ENCODE peak calls at places on chromosomes 6 and 20, in five cellular contexts. One of them, this sample, is unnamed.

GRCh38 chr6:149045404-149045803 is 272.1 kb upstream of the TAB2 start:
- DNase-seq in AG09319: no peak
- DNase-seq in thoracic aorta: no peak
- DNase-seq in activated CD4-positive, alpha-beta memory T cell treated with anti-CD3 and anti-CD28 coated beads, Interleukin-2, amount 10 ng/mL, durations not matched to agents 7 days and 5 days: peak
- DNase-seq in T-cell: no peak
- DNase-seq in this sample: peak

GRCh38 chr20:37524859-37525708 is 2.6 kb downstream of the BLCAP start:
- DNase-seq in activated CD4-positive, alpha-beta memory T cell treated with anti-CD3 and anti-CD28 coated beads, Interleukin-2, amount 10 ng/mL, durations not matched to agents 7 days and 5 days: peak
- DNase-seq in thoracic aorta: no peak
- DNase-seq in T-cell: no peak
- DNase-seq in AG09319: no peak
- DNase-seq in this sample: no peak

GRCh38 chr6:44920952-44921491 is 407.1 kb upstream of the RUNX2 start:
- DNase-seq in thoracic aorta: no peak
- DNase-seq in AG09319: no peak
- DNase-seq in activated CD4-positive, alpha-beta memory T cell treated with anti-CD3 and anti-CD28 coated beads, Interleukin-2, amount 10 ng/mL, durations not matched to agents 7 days and 5 days: no peak
- DNase-seq in T-cell: no peak
- DNase-seq in this sample: no peak

GRCh38 chr6:4103929-4104328 is 25.0 kb upstream of the FAM217A start:
- DNase-seq in thoracic aorta: no peak
- DNase-seq in activated CD4-positive, alpha-beta memory T cell treated with anti-CD3 and anti-CD28 coated beads, Interleukin-2, amount 10 ng/mL, durations not matched to agents 7 days and 5 days: no peak
- DNase-seq in AG09319: no peak
- DNase-seq in T-cell: no peak
- DNase-seq in this sample: no peak

GRCh38 chr20:22371843-22372242 is 212.5 kb downstream of the FOXA2 start:
- DNase-seq in thoracic aorta: no peak
- DNase-seq in AG09319: no peak
- DNase-seq in T-cell: no peak
- DNase-seq in activated CD4-positive, alpha-beta memory T cell treated with anti-CD3 and anti-CD28 coated beads, Interleukin-2, amount 10 ng/mL, durations not matched to agents 7 days and 5 days: no peak
- DNase-seq in this sample: peak

GRCh38 chr6:7974932-7975763 is 64.6 kb upstream of the TXNDC5 start:
- DNase-seq in T-cell: no peak
- DNase-seq in thoracic aorta: peak
- DNase-seq in activated CD4-positive, alpha-beta memory T cell treated with anti-CD3 and anti-CD28 coated beads, Interleukin-2, amount 10 ng/mL, durations not matched to agents 7 days and 5 days: no peak
- DNase-seq in AG09319: no peak
- DNase-seq in this sample: no peak

GRCh38 chr6:33543116-33543515 is 37.0 kb downstream of the BAK1 start:
- DNase-seq in activated CD4-positive, alpha-beta memory T cell treated with anti-CD3 and anti-CD28 coated beads, Interleukin-2, amount 10 ng/mL, durations not matched to agents 7 days and 5 days: no peak
- DNase-seq in thoracic aorta: no peak
- DNase-seq in AG09319: no peak
- DNase-seq in T-cell: no peak
- DNase-seq in this sample: no peak

GRCh38 chr6:99746261-99746895 is 139.7 kb downstream of the PRDM13 start:
- DNase-seq in T-cell: peak
- DNase-seq in activated CD4-positive, alpha-beta memory T cell treated with anti-CD3 and anti-CD28 coated beads, Interleukin-2, amount 10 ng/mL, durations not matched to agents 7 days and 5 days: peak
- DNase-seq in thoracic aorta: no peak
- DNase-seq in AG09319: peak
- DNase-seq in this sample: peak

GRCh38 chr6:108541843-108542795 is 18.6 kb upstream of the FOXO3 start:
- DNase-seq in AG09319: peak
- DNase-seq in activated CD4-positive, alpha-beta memory T cell treated with anti-CD3 and anti-CD28 coated beads, Interleukin-2, amount 10 ng/mL, durations not matched to agents 7 days and 5 days: peak
- DNase-seq in T-cell: peak
- DNase-seq in thoracic aorta: no peak
- DNase-seq in this sample: peak

GRCh38 chr20:60237981-60238380 is 279.8 kb downstream of the CDH26 start:
- DNase-seq in T-cell: no peak
- DNase-seq in AG09319: no peak
- DNase-seq in thoracic aorta: no peak
- DNase-seq in activated CD4-positive, alpha-beta memory T cell treated with anti-CD3 and anti-CD28 coated beads, Interleukin-2, amount 10 ng/mL, durations not matched to agents 7 days and 5 days: no peak
- DNase-seq in this sample: no peak

GRCh38 chr6:138567052-138567451 is 67.8 kb upstream of the NHSL1 start:
- DNase-seq in AG09319: no peak
- DNase-seq in activated CD4-positive, alpha-beta memory T cell treated with anti-CD3 and anti-CD28 coated beads, Interleukin-2, amount 10 ng/mL, durations not matched to agents 7 days and 5 days: no peak
- DNase-seq in T-cell: no peak
- DNase-seq in thoracic aorta: no peak
- DNase-seq in this sample: no peak

GRCh38 chr6:140744648-140745320 is 1370.3 kb upstream of the CITED2 start:
- DNase-seq in activated CD4-positive, alpha-beta memory T cell treated with anti-CD3 and anti-CD28 coated beads, Interleukin-2, amount 10 ng/mL, durations not matched to agents 7 days and 5 days: no peak
- DNase-seq in thoracic aorta: no peak
- DNase-seq in AG09319: peak
- DNase-seq in T-cell: no peak
- DNase-seq in this sample: no peak

GRCh38 chr6:25286891-25287290 is 7.7 kb downstream of the CARMIL1 start:
- DNase-seq in AG09319: no peak
- DNase-seq in activated CD4-positive, alpha-beta memory T cell treated with anti-CD3 and anti-CD28 coated beads, Interleukin-2, amount 10 ng/mL, durations not matched to agents 7 days and 5 days: no peak
- DNase-seq in T-cell: no peak
- DNase-seq in thoracic aorta: no peak
- DNase-seq in this sample: no peak

GRCh38 chr6:162078667-162079066 is 648.9 kb downstream of the PRKN start:
- DNase-seq in AG09319: no peak
- DNase-seq in activated CD4-positive, alpha-beta memory T cell treated with anti-CD3 and anti-CD28 coated beads, Interleukin-2, amount 10 ng/mL, durations not matched to agents 7 days and 5 days: no peak
- DNase-seq in T-cell: no peak
- DNase-seq in thoracic aorta: no peak
- DNase-seq in this sample: no peak

GRCh38 chr6:137160763-137161162 is 12.7 kb downstream of the IL22RA2 start:
- DNase-seq in activated CD4-positive, alpha-beta memory T cell treated with anti-CD3 and anti-CD28 coated beads, Interleukin-2, amount 10 ng/mL, durations not matched to agents 7 days and 5 days: no peak
- DNase-seq in thoracic aorta: no peak
- DNase-seq in T-cell: no peak
- DNase-seq in AG09319: no peak
- DNase-seq in this sample: no peak

This sample was measured in DND-41.